ENCODE peak calls at places on chromosomes 3 and 15, in ten cellular contexts. P is neural progenitor cell; T is nephron progenitor cell; C is heart left ventricle; W is GM23248; O is CD8-positive, alpha-beta memory T cell; L is cardiac muscle cell; D is astrocyte of the spinal cord; K is naive thymus-derived CD4-positive, alpha-beta T cell; B is GM03348. M is an unnamed sample.

GRCh38 chr3:153246805-153247204 is 84.8 kb downstream of the RAP2B start:
- DNase-seq in P (no peak), T (no peak), C (no peak), W (peak; percentile 87), O (no peak), L (peak; percentile 66), D (peak; percentile 77), K (no peak), B (peak; percentile 69), M (no peak)

GRCh38 chr3:64022451-64023186 is 675 bp downstream of the PSMD6 start:
- DNase-seq in P (no peak), T (no peak), C (no peak), W (peak; percentile 72), O (no peak), L (peak; percentile 22), D (no peak), K (no peak), B (peak; percentile 23), M (no peak)

GRCh38 chr3:67689806-67690205 is 35.4 kb upstream of the SUCLG2 start:
- DNase-seq in P (no peak), T (no peak), C (no peak), W (no peak), O (no peak), L (no peak), D (no peak), K (no peak), B (no peak), M (no peak)

GRCh38 chr3:138249636-138250035 is 62.5 kb downstream of the ARMC8 start:
- DNase-seq in P (no peak), T (no peak), C (no peak), W (no peak), O (no peak), L (no peak), D (no peak), K (no peak), B (no peak), M (no peak)

GRCh38 chr3:154018100-154018696 is 103.0 kb upstream of the ARHGEF26 start:
- DNase-seq in P (peak; percentile 76), T (peak; percentile 65), C (no peak), W (peak; percentile 40), O (peak; percentile 12), L (peak; percentile 43), D (peak; percentile 7), K (peak; percentile 11), B (peak; percentile 5), M (no peak)

GRCh38 chr3:81643721-81644120 is 117.7 kb downstream of the GBE1 start:
- DNase-seq in P (peak; percentile 16), T (no peak), C (no peak), W (peak; percentile 41), O (no peak), L (peak; percentile 60), D (peak; percentile 42), K (no peak), B (peak; percentile 14), M (no peak)

GRCh38 chr3:128991355-128991895 is 2.5 kb downstream of the CFAP92 start:
- DNase-seq in P (no peak), T (no peak), C (no peak), W (no peak), O (no peak), L (no peak), D (no peak), K (no peak), B (no peak), M (no peak)

GRCh38 chr3:414063-414462 is 217.5 kb downstream of the CHL1 start:
- DNase-seq in P (peak; percentile 18), T (no peak), C (no peak), W (peak; percentile 36), O (no peak), L (peak; percentile 12), D (peak; percentile 10), K (no peak), B (peak; percentile 4), M (no peak)

GRCh38 chr15:90106522-90107117 is 4.4 kb upstream of the IDH2 start:
- DNase-seq in P (no peak), T (peak; percentile 34), C (peak; percentile 82), W (peak; percentile 73), O (no peak), L (peak; percentile 54), D (peak; percentile 42), K (no peak), B (peak; percentile 84), M (no peak)

GRCh38 chr3:183185696-183186095 is 23.2 kb upstream of the LAMP3 start:
- DNase-seq in P (no peak), T (no peak), C (no peak), W (peak; percentile 85), O (no peak), L (peak; percentile 73), D (peak; percentile 79), K (no peak), B (peak; percentile 68), M (no peak)

GRCh38 chr15:78365931-78366330 is 25.8 kb downstream of the CRABP1 start:
- DNase-seq in P (no peak), T (no peak), C (peak; percentile 47), W (peak; percentile 42), O (no peak), L (peak; percentile 8), D (no peak), K (no peak), B (peak; percentile 64), M (no peak)

GRCh38 chr3:88030200-88030599 is 28.6 kb downstream of the CGGBP1 start:
- DNase-seq in P (no peak), T (no peak), C (no peak), W (peak; percentile 17), O (no peak), L (no peak), D (no peak), K (no peak), B (no peak), M (no peak)

GRCh38 chr15:34292591-34292990 is 45.0 kb downstream of the SLC12A6 start:
- DNase-seq in P (no peak), T (no peak), C (no peak), W (no peak), O (no peak), L (no peak), D (no peak), K (no peak), B (no peak), M (no peak)

GRCh38 chr3:27723803-27724458 is 1.8 kb upstream of the EOMES start:
- DNase-seq in P (peak; percentile 39), T (no peak), C (no peak), W (peak; percentile 35), O (no peak), L (no peak), D (no peak), K (no peak), B (peak; percentile 23), M (no peak)

GRCh38 chr3:178436773-178437172 is 99.5 kb upstream of the KCNMB2 start:
- DNase-seq in P (peak; percentile 37), T (no peak), C (no peak), W (peak; percentile 80), O (no peak), L (peak; percentile 72), D (peak; percentile 65), K (peak; percentile 13), B (peak; percentile 76), M (no peak)

GRCh38 chr3:185335799-185336198 is 27.1 kb upstream of the MAP3K13 start:
- DNase-seq in P (no peak), T (no peak), C (no peak), W (peak; percentile 61), O (no peak), L (peak; percentile 25), D (peak; percentile 51), K (no peak), B (peak; percentile 34), M (no peak)

GRCh38 chr15:95996494-95996893 is 334.0 kb upstream of the NR2F2 start:
- DNase-seq in P (no peak), T (no peak), C (no peak), W (no peak), O (peak; percentile 14), L (no peak), D (peak; percentile 36), K (peak; percentile 29), B (no peak), M (no peak)

GRCh38 chr3:128274837-128275236 is 121.6 kb downstream of the EEFSEC start:
- DNase-seq in P (no peak), T (no peak), C (no peak), W (peak; percentile 68), O (no peak), L (peak; percentile 91), D (peak; percentile 94), K (no peak), B (peak; percentile 33), M (no peak)

GRCh38 chr3:170982733-170983132 is 43.8 kb downstream of the SLC2A2 start:
- DNase-seq in P (no peak), T (no peak), C (no peak), W (no peak), O (no peak), L (no peak), D (no peak), K (no peak), B (no peak), M (no peak)

GRCh38 chr3:15514663-15515357 is 6.7 kb downstream of the COLQ start:
- DNase-seq in P (no peak), T (no peak), C (no peak), W (peak; percentile 47), O (no peak), L (no peak), D (no peak), K (no peak), B (no peak), M (no peak)

GRCh38 chr15:67607329-67607728 is 64.8 kb downstream of the MAP2K5 start:
- DNase-seq in P (no peak), T (no peak), C (no peak), W (no peak), O (no peak), L (no peak), D (no peak), K (no peak), B (no peak), M (no peak)

GRCh38 chr3:170440346-170440745 is 21.7 kb downstream of the CLDN11 start:
- DNase-seq in P (no peak), T (no peak), C (no peak), W (peak; percentile 48), O (no peak), L (peak; percentile 46), D (no peak), K (no peak), B (no peak), M (no peak)

GRCh38 chr3:13365390-13366379 is 54.4 kb downstream of the NUP210 start:
- DNase-seq in P (no peak), T (no peak), C (no peak), W (no peak), O (no peak), L (no peak), D (no peak), K (no peak), B (no peak), M (no peak)

GRCh38 chr15:57591237-57591821 is 375 bp upstream of the MYZAP start:
- DNase-seq in P (no peak), T (no peak), C (no peak), W (no peak), O (no peak), L (no peak), D (no peak), K (no peak), B (no peak), M (no peak)

M was measured in aorta.